ENCODE peak calls at places on chromosomes 2 and 18, in eight cellular contexts. Y is sigmoid colon, I is OCI-LY7, S is HCT116, L is heart right ventricle, R is thoracic aorta, K is cardiac muscle cell, M is left ventricle myocardium inferior. Q is an unnamed sample.

GRCh38 chr18:10936211-10937053 is 212.9 kb downstream of the PIEZO2 start:
- DNase-seq in R (no peak), K (no peak), I (no peak), M (no peak), L (no peak), S (no peak), Y (no peak), Q (no peak)

GRCh38 chr2:161172901-161173540 is 12.8 kb downstream of the TANK start:
- DNase-seq in Y (no peak), L (no peak), I (no peak), K (no peak), R (no peak), M (no peak), S (no peak), Q (no peak)

GRCh38 chr2:42877532-42877931 is 85.1 kb upstream of the HAAO start:
- DNase-seq in Y (no peak), L (no peak), M (no peak), R (no peak), I (no peak), K (peak), S (no peak), Q (no peak)

GRCh38 chr2:30883822-30884221 is 76.6 kb upstream of the CAPN13 start:
- DNase-seq in Y (no peak), M (no peak), S (no peak), I (no peak), L (no peak), K (no peak), R (no peak), Q (no peak)

GRCh38 chr2:45024600-45025291 is 15.5 kb upstream of the SIX2 start:
- DNase-seq in S (peak), M (no peak), L (no peak), I (peak), R (peak), Y (no peak), K (no peak), Q (peak)

GRCh38 chr2:71337776-71338175 is 6.2 kb downstream of the ZNF638 start:
- DNase-seq in R (no peak), L (no peak), K (no peak), M (no peak), S (no peak), I (no peak), Y (no peak), Q (no peak)

GRCh38 chr18:78716581-78716980 is 263.0 kb upstream of the SALL3 start:
- DNase-seq in S (no peak), L (no peak), I (no peak), K (no peak), M (no peak), Y (peak), R (no peak), Q (no peak)

GRCh38 chr2:10933700-10934225 is 22.0 kb downstream of the KCNF1 start:
- DNase-seq in M (no peak), K (no peak), Y (no peak), S (no peak), R (no peak), L (no peak), I (no peak), Q (no peak)

GRCh38 chr2:67846341-67847070 is 216.3 kb downstream of the C1D start:
- DNase-seq in K (peak), L (peak), I (peak), R (peak), M (peak), Y (peak), S (peak), Q (peak)

GRCh38 chr18:10875836-10876235 is 273.5 kb downstream of the PIEZO2 start:
- DNase-seq in I (no peak), S (no peak), L (no peak), K (no peak), Y (no peak), R (no peak), M (no peak), Q (no peak)

GRCh38 chr2:28702415-28702859 is 49.2 kb upstream of the PPP1CB start:
- DNase-seq in I (no peak), S (no peak), K (no peak), R (no peak), M (peak), Y (peak), L (peak), Q (peak)
- TF ChIP-seq CTCF in I (no peak), S (no peak), K (no peak), R (no peak), M (no peak), Y (no peak), L (no peak), Q (no peak)

GRCh38 chr2:120740765-120741513 is 5.3 kb downstream of the GLI2 start:
- DNase-seq in Y (no peak), I (no peak), S (no peak), M (no peak), K (peak), R (no peak), L (no peak), Q (no peak)

GRCh38 chr2:120737802-120738516 is 2.3 kb downstream of the GLI2 start:
- DNase-seq in R (no peak), S (no peak), K (no peak), I (no peak), M (no peak), Y (no peak), L (no peak), Q (no peak)

GRCh38 chr2:120736955-120737801 is 1.5 kb downstream of the GLI2 start:
- DNase-seq in K (peak), L (peak), Y (peak), R (no peak), I (no peak), S (no peak), M (peak), Q (no peak)

GRCh38 chr2:120740375-120740764 is 4.7 kb downstream of the GLI2 start:
- DNase-seq in Y (no peak), R (no peak), L (no peak), M (no peak), I (no peak), K (no peak), S (no peak), Q (no peak)

GRCh38 chr2:120738786-120739771 is 3.4 kb downstream of the GLI2 start:
- DNase-seq in M (no peak), L (no peak), Y (no peak), R (no peak), I (no peak), S (no peak), K (peak), Q (no peak)
- H3K27ac ChIP-seq in M (no peak), L (no peak), Y (peak), R (no peak), I (no peak), S (no peak), K (no peak), Q (no peak)

GRCh38 chr2:168246072-168246482 is 1.3 kb downstream of the STK39 start:
- DNase-seq in K (no peak), L (no peak), S (no peak), I (no peak), R (no peak), M (no peak), Y (no peak), Q (no peak)

GRCh38 chr2:168247341-168248305 is at the start of gene STK39:
- DNase-seq in Y (peak), R (peak), K (peak), I (peak), L (peak), S (peak), M (peak), Q (peak)

GRCh38 chr2:168244318-168244717 is 3.1 kb downstream of the STK39 start:
- DNase-seq in Y (no peak), S (no peak), I (peak), R (no peak), L (no peak), M (peak), K (peak), Q (no peak)

GRCh38 chr2:168245074-168245825 is 2.1 kb downstream of the STK39 start:
- DNase-seq in K (no peak), S (no peak), M (no peak), I (no peak), L (no peak), R (no peak), Y (no peak), Q (no peak)

GRCh38 chr2:168246483-168247340 is 683 bp downstream of the STK39 start:
- DNase-seq in R (peak), L (peak), I (peak), M (peak), Y (peak), S (no peak), K (peak), Q (peak)
- TF ChIP-seq CTCF in R (peak), L (peak), I (peak), M (peak), Y (peak), S (peak), K (peak), Q (no peak)

GRCh38 chr2:36499128-36499820 is 98.7 kb downstream of the FEZ2 start:
- DNase-seq in L (no peak), Y (no peak), S (no peak), I (no peak), M (no peak), K (no peak), R (no peak), Q (no peak)
- H3K27ac ChIP-seq in L (no peak), Y (no peak), S (no peak), I (no peak), M (no peak), K (no peak), R (no peak), Q (no peak)